ENCODE peak calls at places on chromosomes 6 and 20, in four cellular contexts. One of them, this sample, is unnamed.

GRCh38 chr6:136014454-136015421 is 163.2 kb downstream of the PDE7B start:
- DNase-seq in AG20443: peak
- DNase-seq in gastrocnemius medialis: no peak
- DNase-seq in caudate nucleus: no peak
- DNase-seq in this sample: no peak

GRCh38 chr6:41451039-41451438 is 95.1 kb upstream of the FOXP4 start:
- DNase-seq in AG20443: no peak
- DNase-seq in gastrocnemius medialis: no peak
- DNase-seq in caudate nucleus: no peak
- DNase-seq in this sample: no peak

GRCh38 chr6:139732451-139732850 is 358.0 kb upstream of the CITED2 start:
- DNase-seq in AG20443: peak
- DNase-seq in gastrocnemius medialis: peak
- DNase-seq in caudate nucleus: no peak
- DNase-seq in this sample: peak

GRCh38 chr6:116229287-116229913 is 24.5 kb downstream of the TSPYL4 start:
- DNase-seq in AG20443: peak
- DNase-seq in gastrocnemius medialis: peak
- DNase-seq in caudate nucleus: peak
- DNase-seq in this sample: peak

GRCh38 chr6:7108964-7109836 is 1.4 kb downstream of the RREB1 start:
- DNase-seq in AG20443: peak
- DNase-seq in gastrocnemius medialis: peak
- DNase-seq in caudate nucleus: no peak
- DNase-seq in this sample: peak

GRCh38 chr6:43747734-43748133 is 22.3 kb upstream of the VEGFA start:
- DNase-seq in AG20443: no peak
- DNase-seq in gastrocnemius medialis: no peak
- DNase-seq in caudate nucleus: no peak
- DNase-seq in this sample: no peak

GRCh38 chr20:3046677-3047462 is 1.0 kb downstream of the MRPS26 start:
- DNase-seq in AG20443: no peak
- DNase-seq in gastrocnemius medialis: no peak
- DNase-seq in caudate nucleus: peak
- DNase-seq in this sample: no peak

GRCh38 chr20:62944746-62945145 is 6.8 kb downstream of the GID8 start:
- DNase-seq in AG20443: no peak
- DNase-seq in gastrocnemius medialis: no peak
- DNase-seq in caudate nucleus: no peak
- DNase-seq in this sample: no peak

GRCh38 chr6:162099685-162100084 is 627.9 kb downstream of the PRKN start:
- DNase-seq in AG20443: peak
- DNase-seq in gastrocnemius medialis: no peak
- DNase-seq in caudate nucleus: no peak
- DNase-seq in this sample: no peak

GRCh38 chr6:144216668-144217218 is 66.4 kb downstream of the STX11 start:
- DNase-seq in AG20443: peak
- DNase-seq in gastrocnemius medialis: no peak
- DNase-seq in caudate nucleus: peak
- DNase-seq in this sample: peak

GRCh38 chr20:18443841-18444240 is 23.0 kb downstream of the DZANK1 start:
- DNase-seq in AG20443: no peak
- DNase-seq in gastrocnemius medialis: no peak
- DNase-seq in caudate nucleus: no peak
- DNase-seq in this sample: no peak

GRCh38 chr6:111201764-111202163 is 114.5 kb downstream of the SLC16A10 start:
- DNase-seq in AG20443: no peak
- DNase-seq in gastrocnemius medialis: no peak
- DNase-seq in caudate nucleus: no peak
- DNase-seq in this sample: no peak